ENCODE peak calls at places on chromosomes 1 and 21, in five cellular contexts. Z is K562, J is HCT116, R is GM12878, D is H1. U is an unnamed sample.

GRCh38 chr1:201795066-201795465 is 33.9 kb upstream of the IPO9 start:
- DNase-seq in Z (peak), J (peak), R (no peak), D (no peak), U (no peak)

GRCh38 chr1:226832613-226833012 is 37.8 kb upstream of the PSEN2 start:
- DNase-seq in Z (no peak), J (no peak), R (no peak), D (no peak), U (no peak)

GRCh38 chr1:10286244-10286643 is 75.9 kb downstream of the KIF1B start:
- DNase-seq in Z (no peak), J (no peak), R (no peak), D (no peak), U (no peak)

GRCh38 chr1:86552376-86552775 is 5.5 kb downstream of the CLCA4 start:
- DNase-seq in Z (peak), J (no peak), R (no peak), D (no peak), U (no peak)

GRCh38 chr1:28123461-28123961 is 35.1 kb upstream of the EYA3 start:
- DNase-seq in Z (no peak), J (no peak), R (no peak), D (no peak), U (no peak)

GRCh38 chr1:27861436-27861835 is 10.9 kb upstream of the THEMIS2 start:
- DNase-seq in Z (no peak), J (no peak), R (no peak), D (no peak), U (no peak)

GRCh38 chr1:152824964-152825363 is 2.3 kb upstream of the LCE1A start:
- DNase-seq in Z (no peak), J (no peak), R (no peak), D (no peak), U (no peak)

GRCh38 chr1:58060548-58061170 is 485.9 kb downstream of the OMA1 start:
- DNase-seq in Z (no peak), J (no peak), R (no peak), D (no peak), U (no peak)

GRCh38 chr1:156615946-156616345 is 3.3 kb upstream of the HAPLN2 start:
- DNase-seq in Z (no peak), J (no peak), R (no peak), D (no peak), U (no peak)

GRCh38 chr1:226370144-226370923 is 37.6 kb downstream of the PARP1 start:
- DNase-seq in Z (no peak), J (no peak), R (no peak), D (no peak), U (no peak)

GRCh38 chr1:76293831-76294230 is 219.3 kb downstream of the ST6GALNAC3 start:
- DNase-seq in Z (no peak), J (no peak), R (no peak), D (no peak), U (no peak)

GRCh38 chr1:61079276-61079897 is 3.0 kb upstream of the NFIA start:
- DNase-seq in Z (peak), J (no peak), R (no peak), D (no peak), U (no peak)

GRCh38 chr1:53545663-53546408 is 86.6 kb downstream of the DMRTB1 start:
- DNase-seq in Z (no peak), J (no peak), R (no peak), D (no peak), U (no peak)

GRCh38 chr1:2607681-2608041 is 21.1 kb downstream of the PRXL2B start:
- DNase-seq in Z (no peak), J (no peak), R (no peak), D (peak), U (no peak)

GRCh38 chr1:181179980-181180964 is 91.8 kb downstream of the IER5 start:
- DNase-seq in Z (no peak), J (no peak), R (peak), D (peak), U (no peak)

GRCh38 chr1:179599623-179600249 is 8.1 kb downstream of the TDRD5 start:
- DNase-seq in Z (peak), J (peak), R (no peak), D (no peak), U (peak)

GRCh38 chr1:23169727-23170335 is 1.2 kb upstream of the LUZP1 start:
- DNase-seq in Z (peak), J (peak), R (no peak), D (no peak), U (peak)

GRCh38 chr1:167220537-167221125 is at the start of gene POU2F1:
- DNase-seq in Z (peak), J (peak), R (peak), D (peak), U (peak)

GRCh38 chr1:180791806-180792205 is 120.9 kb upstream of the KIAA1614 start:
- DNase-seq in Z (no peak), J (no peak), R (no peak), D (no peak), U (no peak)

GRCh38 chr1:176829261-176829976 is 335.1 kb downstream of the ASTN1 start:
- DNase-seq in Z (no peak), J (no peak), R (no peak), D (no peak), U (no peak)

GRCh38 chr21:39189857-39190604 is 6.8 kb upstream of the PSMG1 start:
- DNase-seq in Z (no peak), J (no peak), R (no peak), D (no peak), U (no peak)

GRCh38 chr1:198280080-198280479 is 123.3 kb downstream of the NEK7 start:
- DNase-seq in Z (no peak), J (no peak), R (no peak), D (no peak), U (no peak)

GRCh38 chr1:222009105-222009730 is 267.3 kb upstream of the DUSP10 start:
- DNase-seq in Z (peak), J (no peak), R (peak), D (no peak), U (peak)

GRCh38 chr21:38768385-38769071 is 37.2 kb upstream of the ETS2 start:
- DNase-seq in Z (no peak), J (no peak), R (no peak), D (no peak), U (no peak)

GRCh38 chr1:219954052-219954451 is 25.7 kb upstream of the SLC30A10 start:
- DNase-seq in Z (no peak), J (no peak), R (no peak), D (no peak), U (no peak)

GRCh38 chr1:203026666-203027663 is 674 bp downstream of the PPFIA4 start:
- DNase-seq in Z (no peak), J (no peak), R (no peak), D (no peak), U (no peak)

GRCh38 chr1:168803696-168804510 is 74.9 kb upstream of the DPT start:
- DNase-seq in Z (no peak), J (no peak), R (no peak), D (no peak), U (no peak)

GRCh38 chr1:54608561-54609230 is 14.6 kb downstream of the FAM151A start:
- DNase-seq in Z (no peak), J (no peak), R (no peak), D (no peak), U (no peak)
- TF ChIP-seq ZNF274 in Z (no peak), J (no peak), R (no peak), D (no peak), U (no peak)

DNA sequence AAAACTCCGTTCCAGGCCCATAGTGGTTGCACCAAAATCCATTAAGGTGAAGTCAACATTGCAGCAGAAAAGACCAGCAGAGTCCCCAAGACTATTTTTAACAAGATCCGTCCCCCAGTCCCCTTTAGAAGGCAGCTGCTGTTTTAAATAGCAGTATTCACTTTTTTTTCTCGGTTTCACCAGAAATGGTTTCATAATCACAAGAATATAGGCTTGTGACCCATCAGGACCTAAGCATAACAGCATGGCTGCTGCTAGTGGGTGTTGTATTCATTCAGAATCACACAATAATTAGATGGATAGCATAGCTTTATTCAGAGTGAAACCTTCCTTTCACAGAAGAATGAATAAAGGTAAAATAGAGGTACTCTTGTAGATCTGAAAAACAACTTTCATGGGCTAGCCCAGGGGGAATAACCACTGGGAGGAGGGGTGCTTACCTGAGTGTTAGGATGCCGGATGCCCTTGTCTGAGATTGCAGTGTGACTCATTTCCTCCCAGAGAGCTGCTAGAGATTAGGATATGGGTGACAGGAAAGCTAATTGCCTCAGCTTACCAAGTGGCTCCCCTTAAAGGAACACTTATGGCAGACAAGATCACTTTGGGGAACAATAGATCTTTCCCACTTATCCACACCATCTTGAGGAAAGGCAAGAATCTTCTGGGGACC is 35.0 kb downstream of the ACKR1 start:
- DNase-seq in Z (no peak), J (no peak), R (peak), D (no peak), U (no peak)
- TF ChIP-seq SIN3A in Z (no peak), J (no peak), R (no peak), D (no peak), U (no peak)

DNA sequence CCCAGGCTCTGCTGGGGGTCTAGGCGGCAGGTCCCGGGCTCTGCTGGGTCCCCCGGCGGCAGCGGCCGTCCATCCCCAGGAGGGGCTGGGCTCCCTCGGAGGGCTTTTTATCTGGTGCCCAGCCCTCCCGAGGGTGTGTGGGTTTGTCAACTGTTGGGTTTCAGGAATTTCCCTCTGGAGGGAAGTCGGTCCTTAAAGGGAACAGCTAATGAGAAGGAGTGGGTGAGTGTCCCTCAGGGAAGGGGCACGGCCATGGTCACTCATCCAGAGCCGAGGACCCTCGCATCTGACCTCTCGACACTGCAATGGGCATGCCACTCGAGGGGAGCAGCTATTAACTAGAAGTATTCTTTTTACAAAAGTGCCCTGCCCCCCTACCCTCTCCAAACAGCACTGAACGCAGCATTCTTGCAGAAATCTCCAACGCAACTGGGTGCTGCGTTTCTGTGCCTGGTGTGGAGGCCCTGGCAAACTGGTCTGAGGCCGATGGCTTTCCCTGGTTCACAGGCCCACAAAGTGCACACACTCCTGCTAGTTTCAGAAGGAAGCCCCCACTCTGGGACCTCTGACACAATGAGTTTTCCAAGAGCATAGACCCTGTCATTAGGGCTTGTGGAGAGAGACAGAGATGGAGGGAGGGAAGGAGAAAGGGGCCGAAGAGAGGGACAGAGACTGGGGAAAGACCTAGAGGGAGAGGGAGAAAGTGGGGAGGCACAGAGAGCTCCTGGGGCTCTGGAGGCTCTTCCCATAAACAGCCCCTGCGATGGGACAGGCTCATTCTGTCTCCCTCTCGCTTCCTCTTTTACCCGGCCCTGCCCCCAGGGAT is 1.0 kb upstream of the TSPEAR start:
- DNase-seq in Z (no peak), J (no peak), R (no peak), D (peak), U (no peak)
- TF ChIP-seq YY1 in Z (no peak), J (no peak), R (no peak), D (no peak), U (no peak)

GRCh38 chr1:83067954-83068353 is 931.0 kb downstream of the TTLL7 start:
- DNase-seq in Z (no peak), J (no peak), R (no peak), D (no peak), U (no peak)

GRCh38 chr1:83065952-83066727 is 932.8 kb downstream of the TTLL7 start:
- DNase-seq in Z (no peak), J (no peak), R (no peak), D (no peak), U (no peak)

GRCh38 chr1:83060216-83060615 is 938.7 kb downstream of the TTLL7 start:
- DNase-seq in Z (no peak), J (no peak), R (no peak), D (no peak), U (no peak)

DNA sequence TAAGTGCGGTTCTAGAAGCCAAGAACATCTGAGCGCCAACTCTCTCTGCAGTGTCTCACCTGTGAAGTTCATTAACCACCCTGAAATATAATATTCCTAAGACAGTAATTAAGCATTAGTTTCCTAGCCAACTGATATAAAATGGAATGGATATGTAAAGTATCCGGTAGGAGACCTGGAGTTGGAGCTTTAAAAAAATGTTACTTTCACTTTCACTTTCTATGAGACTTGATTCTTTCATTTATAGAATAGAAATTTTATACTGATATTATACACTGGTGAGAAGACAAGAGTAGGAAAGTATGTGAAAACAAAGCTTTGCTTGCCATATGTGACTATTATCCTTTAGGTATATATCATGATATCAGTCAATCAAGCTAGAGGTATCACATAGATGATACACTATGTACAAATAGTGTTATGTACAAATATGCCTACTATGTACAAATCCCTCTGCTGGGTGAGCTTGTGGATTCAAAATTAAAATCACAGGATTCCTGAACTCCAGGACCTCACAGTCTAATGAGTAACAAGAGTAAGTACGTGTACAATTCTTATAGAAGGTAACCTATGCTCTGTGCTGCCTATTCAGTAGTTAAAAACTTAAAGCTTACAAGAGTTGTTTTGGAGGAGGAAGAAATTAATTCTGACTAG is 934.2 kb downstream of the TTLL7 start:
- DNase-seq in Z (no peak), J (no peak), R (no peak), D (no peak), U (no peak)
- TF ChIP-seq ZNF274 in Z (no peak), J (no peak), R (no peak), D (no peak), U (no peak)

GRCh38 chr1:199550384-199551067 is 477.0 kb upstream of the NR5A2 start:
- DNase-seq in Z (no peak), J (no peak), R (no peak), D (no peak), U (no peak)
- TF ChIP-seq SIN3A in Z (no peak), J (no peak), R (no peak), D (no peak), U (no peak)

DNA sequence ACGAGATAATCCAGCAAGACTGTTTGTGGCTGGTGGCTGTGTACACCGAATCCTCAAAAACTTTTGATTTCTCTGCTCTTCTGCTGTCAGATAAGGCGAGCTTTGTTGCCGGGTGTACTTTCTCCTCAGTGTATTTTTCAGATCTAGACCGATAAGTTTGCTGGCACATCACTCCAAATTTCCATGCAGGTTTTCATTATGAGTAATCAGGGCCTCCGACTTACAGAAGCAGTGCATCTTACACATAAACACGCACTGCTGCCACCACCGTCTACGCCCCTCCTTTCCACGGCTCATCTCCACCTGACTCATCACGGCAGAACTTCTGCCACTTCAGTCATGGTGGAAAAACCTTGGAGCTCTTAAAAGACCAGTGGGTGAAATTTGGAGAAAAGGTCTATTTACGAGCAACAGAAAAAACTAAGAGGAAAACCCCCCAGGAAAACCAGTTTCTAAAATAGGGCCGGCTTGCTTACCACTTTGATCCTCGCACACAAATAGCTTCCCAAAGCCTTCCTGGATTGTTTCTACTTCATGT is 7.7 kb downstream of the ZBTB21 start:
- DNase-seq in Z (no peak), J (no peak), R (peak), D (no peak), U (no peak)
- TF ChIP-seq YY1 in Z (no peak), J (no peak), R (peak), D (no peak), U (no peak)

GRCh38 chr1:214719207-214719606 is 116.2 kb downstream of the CENPF start:
- DNase-seq in Z (no peak), J (no peak), R (no peak), D (no peak), U (no peak)

GRCh38 chr1:214718724-214719123 is 115.7 kb downstream of the CENPF start:
- DNase-seq in Z (no peak), J (no peak), R (no peak), D (no peak), U (no peak)

GRCh38 chr1:214717323-214717722 is 114.3 kb downstream of the CENPF start:
- DNase-seq in Z (no peak), J (no peak), R (no peak), D (no peak), U (no peak)

GRCh38 chr1:214715126-214715525 is 112.1 kb downstream of the CENPF start:
- DNase-seq in Z (no peak), J (no peak), R (no peak), D (no peak), U (no peak)

DNA sequence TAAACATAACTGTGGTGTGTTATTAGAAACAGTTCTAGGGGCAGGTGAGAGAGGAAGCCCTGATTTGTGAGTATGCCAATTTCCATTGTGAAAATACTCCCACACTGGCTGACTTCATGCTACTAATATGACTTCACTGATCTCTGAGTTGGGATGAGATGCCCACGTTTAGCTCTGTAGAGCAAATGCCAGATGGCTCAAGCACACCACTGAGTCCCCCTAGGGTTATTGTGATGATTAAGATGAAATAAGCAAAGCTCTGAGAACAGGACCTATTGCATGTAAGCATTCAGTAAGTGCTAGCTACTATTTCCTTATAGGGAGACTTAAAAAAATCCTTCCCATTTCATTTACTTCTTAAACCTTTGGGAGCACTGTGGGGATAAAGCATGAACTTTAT is 117.6 kb downstream of the CENPF start:
- DNase-seq in Z (no peak), J (no peak), R (no peak), D (no peak), U (no peak)
- TF ChIP-seq ZNF274 in Z (no peak), J (no peak), R (no peak), D (no peak), U (no peak)

DNA sequence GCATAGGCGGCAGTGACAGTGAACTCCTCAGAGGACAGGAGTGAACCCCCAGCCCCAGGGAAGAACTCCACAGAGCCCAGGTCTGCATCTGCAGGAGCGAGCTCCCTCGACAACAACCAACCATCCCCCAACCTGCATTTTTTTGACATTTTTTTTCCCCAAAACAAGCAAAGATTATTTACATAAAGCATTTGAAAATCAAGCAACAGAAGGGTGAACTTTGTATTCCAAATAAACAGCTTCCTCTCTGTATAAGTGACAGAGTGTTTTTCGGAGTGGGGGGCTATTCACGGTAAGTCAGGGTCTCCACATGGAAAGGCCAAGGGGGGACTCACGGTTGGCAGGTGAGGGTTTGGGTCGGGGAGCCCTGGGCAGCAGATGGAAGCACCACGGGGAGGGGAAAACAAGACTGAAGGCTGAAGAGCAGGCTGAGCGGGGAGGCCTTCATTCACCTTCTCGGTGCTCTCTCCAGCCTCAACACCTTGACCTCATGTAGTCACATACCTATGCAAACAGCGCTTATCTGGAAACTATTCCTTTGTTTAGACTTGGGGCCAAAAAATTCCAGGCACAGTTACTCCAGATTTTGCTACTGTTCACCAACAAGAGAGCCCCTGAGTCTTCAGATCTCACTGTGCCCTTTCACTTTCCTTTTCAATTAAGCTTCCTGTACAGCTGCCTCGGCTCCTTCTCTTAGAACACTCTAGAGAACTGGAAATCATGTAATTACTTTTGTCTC is 27.6 kb downstream of the C2CD2 start:
- DNase-seq in Z (no peak), J (no peak), R (peak), D (no peak), U (peak)
- TF ChIP-seq SIN3A in Z (no peak), J (no peak), R (no peak), D (no peak), U (no peak)

GRCh38 chr1:4034318-4034887 is 134.3 kb upstream of the C1orf174 start:
- DNase-seq in Z (no peak), J (no peak), R (no peak), D (no peak), U (no peak)
- TF ChIP-seq YY1 in Z (no peak), J (no peak), R (no peak), D (no peak), U (no peak)